ENCODE peak calls at places on chromosomes 16 and 17, in four cellular contexts. P is tibial nerve, J is body of pancreas, O is glutamatergic neuron. N is an unnamed sample.
A peak's percentile ranks its signal among the peaks of the same experiment; 100 is the strongest.

GRCh38 chr17:1627987-1628855 is at the start of gene SLC43A2:
- DNase-seq in P (peak; percentile 69), J (peak; percentile 85), O (peak; percentile 94), N (peak; percentile 97)

GRCh38 chr17:49993423-49994037 is 1.5 kb downstream of the DLX3 start:
- DNase-seq in P (no peak), J (peak; percentile 52), O (no peak), N (peak; percentile 54)

GRCh38 chr16:9913604-9914330 is 268.5 kb downstream of the GRIN2A start:
- DNase-seq in P (no peak), J (no peak), O (no peak), N (no peak)

GRCh38 chr17:77728022-77728671 is 230.4 kb upstream of the TNRC6C start:
- DNase-seq in P (peak; percentile 63), J (peak; percentile 18), O (no peak), N (no peak)

GRCh38 chr16:46833465-46833810 is 2.5 kb upstream of the C16orf87 start:
- DNase-seq in P (no peak), J (no peak), O (no peak), N (no peak)

GRCh38 chr16:22300427-22301071 is 3.3 kb downstream of the POLR3E start:
- DNase-seq in P (no peak), J (peak; percentile 78), O (peak; percentile 75), N (peak; percentile 59)

GRCh38 chr16:14309001-14309886 is 238.1 kb downstream of the MRTFB start:
- DNase-seq in P (no peak), J (peak; percentile 93), O (no peak), N (peak; percentile 59)

GRCh38 chr17:77451271-77451893 is 310.6 kb downstream of the SEC14L1 start:
- DNase-seq in P (peak; percentile 63), J (peak; percentile 71), O (peak; percentile 92), N (peak; percentile 70)

GRCh38 chr17:77516902-77517301 is 376.1 kb downstream of the SEC14L1 start:
- DNase-seq in P (no peak), J (no peak), O (no peak), N (no peak)

GRCh38 chr17:68910256-68910705 is 44.9 kb downstream of the ABCA8 start:
- DNase-seq in P (no peak), J (peak; percentile 4), O (no peak), N (no peak)

GRCh38 chr17:9350083-9350482 is 225.5 kb downstream of the STX8 start:
- DNase-seq in P (no peak), J (no peak), O (no peak), N (no peak)

GRCh38 chr17:9241371-9241712 is 220.0 kb downstream of the NTN1 start:
- DNase-seq in P (no peak), J (peak; percentile 27), O (no peak), N (no peak)

GRCh38 chr17:79331492-79331891 is 256.9 kb downstream of the ENGASE start:
- DNase-seq in P (no peak), J (no peak), O (no peak), N (no peak)

GRCh38 chr16:70730944-70731343 is 45.1 kb upstream of the MTSS2 start:
- DNase-seq in P (no peak), J (no peak), O (no peak), N (no peak)

GRCh38 chr16:8867483-8868271 is 1.1 kb downstream of the CARHSP1 start:
- DNase-seq in P (peak; percentile 56), J (peak; percentile 63), O (peak; percentile 50), N (peak; percentile 45)

GRCh38 chr16:87173294-87173883 is 143.8 kb downstream of the C16orf95 start:
- DNase-seq in P (no peak), J (no peak), O (no peak), N (no peak)

GRCh38 chr17:50051082-50051576 is 4.8 kb upstream of the ITGA3 start:
- DNase-seq in P (no peak), J (no peak), O (no peak), N (no peak)

GRCh38 chr16:71540-72341 is 690 bp downstream of the RHBDF1 start:
- DNase-seq in P (peak; percentile 86), J (peak; percentile 81), O (peak; percentile 64), N (no peak)

GRCh38 chr16:80319181-80319580 is 221.6 kb upstream of the DYNLRB2 start:
- DNase-seq in P (no peak), J (no peak), O (no peak), N (no peak)

GRCh38 chr16:72536673-72537435 is 364.9 kb upstream of the PMFBP1 start:
- DNase-seq in P (no peak), J (no peak), O (no peak), N (no peak)

GRCh38 chr16:15672514-15673167 is 22.6 kb downstream of the NDE1 start:
- DNase-seq in P (peak; percentile 94), J (peak; percentile 59), O (no peak), N (no peak)

GRCh38 chr17:32486701-32487459 is at the start of gene CDK5R1:
- DNase-seq in P (no peak), J (peak; percentile 79), O (peak; percentile 86), N (peak; percentile 94)

GRCh38 chr17:44664867-44665266 is 8.6 kb downstream of the MEIOC start:
- DNase-seq in P (no peak), J (no peak), O (no peak), N (no peak)

GRCh38 chr16:89722392-89723278 is 1.3 kb downstream of the ZNF276 start:
- DNase-seq in P (peak; percentile 37), J (peak; percentile 42), O (no peak), N (peak; percentile 66)

GRCh38 chr16:31215287-31216115 is 1.4 kb downstream of the PYDC1 start:
- DNase-seq in P (no peak), J (peak; percentile 74), O (peak; percentile 34), N (peak; percentile 67)

GRCh38 chr17:13939222-13939621 is 130.1 kb upstream of the COX10 start:
- DNase-seq in P (no peak), J (no peak), O (no peak), N (no peak)

GRCh38 chr17:42814633-42815399 is 9.3 kb downstream of the BECN1 start:
- DNase-seq in P (no peak), J (no peak), O (no peak), N (no peak)

GRCh38 chr16:81567987-81568748 is 123.6 kb downstream of the CMIP start:
- DNase-seq in P (no peak), J (peak; percentile 56), O (no peak), N (no peak)

GRCh38 chr16:85557976-85558589 is 55.0 kb upstream of the GSE1 start:
- DNase-seq in P (no peak), J (peak; percentile 68), O (no peak), N (no peak)

GRCh38 chr17:50423553-50424159 is 2.4 kb upstream of the ACSF2 start:
- DNase-seq in P (no peak), J (peak; percentile 49), O (no peak), N (no peak)

GRCh38 chr17:4899341-4900230 is at the start of gene C17orf107:
- DNase-seq in P (peak; percentile 59), J (peak; percentile 94), O (peak; percentile 86), N (peak; percentile 95)

GRCh38 chr17:51397361-51398127 is 137.2 kb downstream of the UTP18 start:
- DNase-seq in P (no peak), J (no peak), O (no peak), N (no peak)

GRCh38 chr17:28466001-28466400 is 7.4 kb upstream of the SLC13A2 start:
- DNase-seq in P (no peak), J (no peak), O (no peak), N (no peak)
- TF ChIP-seq CTCF in P (no peak), J (no peak), O (no peak), N (no peak)

GRCh38 chr16:67846320-67847063 is at the start of gene NUTF2:
- DNase-seq in P (peak; percentile 91), J (peak; percentile 96), O (peak; percentile 98), N (peak; percentile 98)
- TF ChIP-seq CTCF in P (no peak), J (no peak), O (no peak), N (no peak)

GRCh38 chr17:75270218-75270965 is 639 bp downstream of the MIF4GD start:
- DNase-seq in P (no peak), J (peak; percentile 83), O (peak; percentile 72), N (peak; percentile 88)
- TF ChIP-seq CTCF in P (no peak), J (no peak), O (no peak), N (peak; percentile 8)

DNA sequence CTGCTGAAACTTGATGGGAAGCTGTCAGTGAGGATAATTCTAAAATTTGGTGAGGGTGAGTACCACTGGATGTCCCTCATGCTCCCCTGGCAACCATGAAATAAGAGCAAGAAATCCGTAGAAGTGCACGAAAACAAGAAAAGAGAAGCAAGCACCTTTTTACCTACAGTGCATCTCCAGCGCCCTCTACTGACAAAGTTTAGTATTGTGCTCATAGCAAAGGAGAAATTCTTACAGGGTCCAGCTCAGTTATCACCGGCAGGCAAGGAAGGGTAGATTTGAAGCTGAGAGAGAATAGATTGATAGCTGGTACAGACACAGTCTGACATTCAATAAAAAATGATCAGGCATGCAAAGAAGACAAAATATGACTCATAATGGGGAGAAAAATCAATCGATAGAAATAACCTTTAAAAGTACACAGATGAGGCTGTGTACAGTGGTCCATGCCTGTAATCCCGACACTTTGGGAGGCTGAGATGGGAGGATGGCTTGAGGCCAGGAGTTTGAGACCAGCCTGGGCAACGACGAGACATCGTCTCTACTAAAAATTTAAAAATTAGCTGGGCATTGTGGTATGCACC is 28.3 kb upstream of the TEX2 start:
- DNase-seq in P (no peak), J (no peak), O (no peak), N (no peak)
- TF ChIP-seq CTCF in P (no peak), J (no peak), O (peak; percentile 59), N (peak; percentile 4)

DNA sequence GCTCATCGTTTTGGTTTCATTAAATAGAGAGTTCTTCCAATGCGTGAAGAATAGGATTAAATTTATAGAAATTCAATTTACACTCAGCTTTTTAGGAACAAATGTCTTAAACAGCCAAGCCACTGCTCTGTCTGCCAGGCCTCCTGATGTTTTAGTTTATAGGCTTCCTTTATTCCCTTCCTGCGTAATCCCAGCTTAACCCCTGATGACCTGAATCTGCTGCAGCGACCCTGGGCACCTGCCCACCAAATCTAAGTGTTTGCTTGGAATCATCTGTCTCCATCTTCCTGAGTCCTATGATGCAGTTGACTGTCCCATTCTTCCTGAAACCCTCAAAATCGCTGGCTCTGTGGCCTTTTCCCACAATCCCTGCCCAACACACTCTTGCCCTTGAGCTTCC is 179.9 kb downstream of the GSG1L start:
- DNase-seq in P (no peak), J (no peak), O (no peak), N (no peak)
- TF ChIP-seq CTCF in P (no peak), J (no peak), O (no peak), N (no peak)

N was measured in GM20000.